ENCODE peak calls at places on chromosome 21, in five cellular contexts. T, D, N, O and H are unnamed samples.

GRCh38 chr21:44510508-44511218 is 29.3 kb downstream of the KRTAP10-1 start:
- DNase-seq in T (no peak), N (peak; percentile 90), O (peak; percentile 41), D (peak; percentile 87), H (no peak)

GRCh38 chr21:34147835-34148804 is 74.7 kb downstream of the MRPS6 start:
- DNase-seq in N (no peak), O (no peak), D (no peak), T (no peak), H (no peak)

GRCh38 chr21:46515109-46515508 is 56.4 kb downstream of the DIP2A start:
- DNase-seq in T (peak; percentile 68), D (no peak), N (no peak), O (no peak), H (no peak)

GRCh38 chr21:39188521-39189139 is 5.4 kb upstream of the PSMG1 start:
- DNase-seq in T (no peak), D (no peak), O (no peak), N (no peak), H (no peak)

GRCh38 chr21:33461538-33462250 is 18.1 kb downstream of the TMEM50B start:
- DNase-seq in O (no peak), N (no peak), D (no peak), T (no peak), H (no peak)

GRCh38 chr21:44962481-44962966 is 22.7 kb downstream of the SLX9 start:
- DNase-seq in T (no peak), N (no peak), D (no peak), O (no peak), H (no peak)

GRCh38 chr21:41598561-41599511 is 90.9 kb upstream of the TMPRSS2 start:
- DNase-seq in O (no peak), N (no peak), T (peak; percentile 33), D (peak; percentile 80), H (peak; percentile 47)

GRCh38 chr21:37210017-37210593 is 57.0 kb downstream of the VPS26C start:
- DNase-seq in N (no peak), D (no peak), T (no peak), O (no peak), H (no peak)

GRCh38 chr21:15894596-15894995 is 164.8 kb downstream of the USP25 start:
- DNase-seq in T (no peak), N (no peak), D (no peak), O (no peak), H (no peak)

GRCh38 chr21:45078877-45079281 is 4.5 kb downstream of the ADARB1 start:
- DNase-seq in T (no peak), O (no peak), D (no peak), N (peak; percentile 78), H (peak; percentile 72)

GRCh38 chr21:45280969-45281368 is 6.7 kb downstream of the POFUT2 start:
- DNase-seq in O (no peak), N (no peak), D (peak; percentile 19), T (no peak), H (no peak)

GRCh38 chr21:45970674-45971486 is 10.7 kb upstream of the COL6A1 start:
- DNase-seq in D (peak; percentile 75), O (peak; percentile 17), T (peak; percentile 86), N (peak; percentile 67), H (peak; percentile 81)

GRCh38 chr21:31201548-31201947 is 142.5 kb downstream of the TIAM1 start:
- DNase-seq in T (no peak), D (no peak), O (no peak), N (no peak), H (no peak)

GRCh38 chr21:36980280-36981048 is 14.0 kb upstream of the HLCS start:
- DNase-seq in D (peak; percentile 78), O (no peak), T (peak; percentile 61), N (no peak), H (no peak)

GRCh38 chr21:45740491-45741357 is 97.2 kb downstream of the PCBP3 start:
- DNase-seq in D (no peak), T (no peak), N (no peak), O (no peak), H (no peak)

GRCh38 chr21:34890724-34891609 is 158.1 kb downstream of the RUNX1 start:
- DNase-seq in T (peak; percentile 74), N (no peak), D (no peak), O (no peak), H (peak; percentile 75)

GRCh38 chr21:42837421-42838211 is 41.7 kb downstream of the WDR4 start:
- DNase-seq in D (peak; percentile 60), N (no peak), O (no peak), T (peak; percentile 54), H (peak; percentile 71)

GRCh38 chr21:43712268-43712942 is 6.5 kb upstream of the PDXK start:
- DNase-seq in T (no peak), O (peak; percentile 98), N (no peak), D (peak; percentile 87), H (no peak)

GRCh38 chr21:32131960-32132359 is 146.9 kb downstream of the MIS18A start:
- DNase-seq in O (peak; percentile 47), N (no peak), D (no peak), T (no peak), H (no peak)

GRCh38 chr21:44020551-44020950 is 8.4 kb downstream of the TRAPPC10 start:
- DNase-seq in D (no peak), T (no peak), O (no peak), N (no peak), H (no peak)

GRCh38 chr21:44912158-44912473 is 8.6 kb downstream of the ITGB2 start:
- DNase-seq in O (no peak), D (no peak), N (no peak), T (no peak), H (no peak)

GRCh38 chr21:17351766-17352165 is 161.1 kb upstream of the CXADR start:
- DNase-seq in D (no peak), T (no peak), N (no peak), O (no peak), H (no peak)

GRCh38 chr21:42760977-42761751 is 107.7 kb downstream of the PDE9A start:
- DNase-seq in T (no peak), N (no peak), O (no peak), D (no peak), H (no peak)

GRCh38 chr21:21001591-21002100 is 3.4 kb downstream of the NCAM2 start:
- DNase-seq in D (no peak), O (no peak), N (no peak), T (no peak), H (no peak)

GRCh38 chr21:30072496-30072895 is 94.1 kb downstream of the CLDN17 start:
- DNase-seq in O (peak; percentile 21), N (no peak), D (no peak), T (no peak), H (no peak)

GRCh38 chr21:35831230-35831629 is 229.1 kb downstream of the SETD4 start:
- DNase-seq in N (no peak), D (no peak), T (no peak), O (no peak), H (no peak)

GRCh38 chr21:36917487-36918158 is 48.8 kb downstream of the HLCS start:
- DNase-seq in O (peak; percentile 84), N (no peak), D (no peak), T (no peak), H (no peak)

GRCh38 chr21:32705139-32705538 is 22.7 kb downstream of the SYNJ1 start:
- DNase-seq in D (no peak), N (no peak), O (no peak), T (no peak), H (no peak)

GRCh38 chr21:46124083-46124925 is 26.4 kb downstream of the COL6A2 start:
- DNase-seq in O (no peak), D (peak; percentile 57), N (no peak), T (peak; percentile 54), H (peak; percentile 64)

GRCh38 chr21:33566514-33566913 is 22.0 kb downstream of the DONSON start:
- DNase-seq in O (no peak), N (no peak), T (no peak), D (no peak), H (no peak)